ENCODE peak calls at places on chromosomes 5 and 9, in four cellular contexts. One of them, this sample, is unnamed.
A peak's percentile ranks its signal among the peaks of the same experiment; 100 is the strongest.

GRCh38 chr5:103910002-103910401 is 347.4 kb upstream of the NUDT12 start:
- DNase-seq in HepG2: no peak
- DNase-seq in K562: no peak
- DNase-seq in SK-N-SH: no peak
- DNase-seq in this sample: no peak

GRCh38 chr9:89477395-89477794 is 20.5 kb downstream of the SEMA4D start:
- DNase-seq in HepG2: no peak
- DNase-seq in K562: no peak
- DNase-seq in SK-N-SH: no peak
- DNase-seq in this sample: no peak

GRCh38 chr5:71988808-71989207 is 118.5 kb upstream of the MAP1B start:
- DNase-seq in HepG2: peak; percentile 18
- DNase-seq in K562: no peak
- DNase-seq in SK-N-SH: no peak
- DNase-seq in this sample: no peak

GRCh38 chr9:104256031-104256709 is 162.1 kb downstream of the SMC2 start:
- DNase-seq in HepG2: no peak
- DNase-seq in K562: no peak
- DNase-seq in SK-N-SH: no peak
- DNase-seq in this sample: no peak

GRCh38 chr9:120110520-120110919 is 469.4 kb downstream of the CDK5RAP2 start:
- DNase-seq in HepG2: no peak
- DNase-seq in K562: no peak
- DNase-seq in SK-N-SH: no peak
- DNase-seq in this sample: no peak

GRCh38 chr5:15420201-15420600 is 79.8 kb upstream of the FBXL7 start:
- DNase-seq in HepG2: no peak
- DNase-seq in K562: no peak
- DNase-seq in SK-N-SH: no peak
- DNase-seq in this sample: no peak

GRCh38 chr9:110106698-110107097 is 101.3 kb downstream of the C9orf152 start:
- DNase-seq in HepG2: no peak
- DNase-seq in K562: no peak
- DNase-seq in SK-N-SH: peak; percentile 61
- DNase-seq in this sample: no peak

GRCh38 chr5:109907189-109907588 is 217.5 kb downstream of the MAN2A1 start:
- DNase-seq in HepG2: peak; percentile 67
- DNase-seq in K562: no peak
- DNase-seq in SK-N-SH: no peak
- DNase-seq in this sample: no peak

DNA sequence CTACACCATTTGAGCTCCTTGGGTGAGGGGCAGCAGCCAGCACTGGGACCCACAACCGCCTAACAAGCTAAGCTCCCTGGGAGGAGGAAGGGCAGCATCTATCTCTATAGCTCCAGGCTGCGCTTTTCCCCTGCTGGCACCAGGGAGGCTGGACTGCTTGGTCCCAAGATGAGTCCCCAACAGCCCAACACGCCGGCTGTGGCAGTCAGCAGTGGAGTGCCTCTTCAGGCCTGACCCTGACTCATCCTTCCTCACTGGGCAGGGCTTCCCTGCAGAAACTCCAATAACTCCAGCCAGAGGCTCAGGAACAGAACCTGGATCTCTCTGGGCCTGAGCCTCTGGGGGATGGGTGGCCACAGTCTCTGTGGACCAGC is 113.7 kb upstream of the ADAMTS16 start:
- DNase-seq in HepG2: no peak
- DNase-seq in K562: no peak
- DNase-seq in SK-N-SH: no peak
- DNase-seq in this sample: no peak
- H2AFZ ChIP-seq in HepG2: peak overlapping the region; percentile 90
- H2AFZ ChIP-seq in K562: peak overlapping the region; percentile 80
- H2AFZ ChIP-seq in SK-N-SH: peak overlapping the region; percentile 97
- H2AFZ ChIP-seq in this sample: no peak overlapping the region

GRCh38 chr9:126519660-126520425 is 93.9 kb upstream of the LMX1B start:
- DNase-seq in HepG2: no peak
- DNase-seq in K562: no peak
- DNase-seq in SK-N-SH: no peak
- DNase-seq in this sample: no peak
- TF ChIP-seq GABPA in HepG2: no peak
- TF ChIP-seq GABPA in K562: no peak
- TF ChIP-seq GABPA in SK-N-SH: no peak
- TF ChIP-seq GABPA in this sample: no peak

DNA sequence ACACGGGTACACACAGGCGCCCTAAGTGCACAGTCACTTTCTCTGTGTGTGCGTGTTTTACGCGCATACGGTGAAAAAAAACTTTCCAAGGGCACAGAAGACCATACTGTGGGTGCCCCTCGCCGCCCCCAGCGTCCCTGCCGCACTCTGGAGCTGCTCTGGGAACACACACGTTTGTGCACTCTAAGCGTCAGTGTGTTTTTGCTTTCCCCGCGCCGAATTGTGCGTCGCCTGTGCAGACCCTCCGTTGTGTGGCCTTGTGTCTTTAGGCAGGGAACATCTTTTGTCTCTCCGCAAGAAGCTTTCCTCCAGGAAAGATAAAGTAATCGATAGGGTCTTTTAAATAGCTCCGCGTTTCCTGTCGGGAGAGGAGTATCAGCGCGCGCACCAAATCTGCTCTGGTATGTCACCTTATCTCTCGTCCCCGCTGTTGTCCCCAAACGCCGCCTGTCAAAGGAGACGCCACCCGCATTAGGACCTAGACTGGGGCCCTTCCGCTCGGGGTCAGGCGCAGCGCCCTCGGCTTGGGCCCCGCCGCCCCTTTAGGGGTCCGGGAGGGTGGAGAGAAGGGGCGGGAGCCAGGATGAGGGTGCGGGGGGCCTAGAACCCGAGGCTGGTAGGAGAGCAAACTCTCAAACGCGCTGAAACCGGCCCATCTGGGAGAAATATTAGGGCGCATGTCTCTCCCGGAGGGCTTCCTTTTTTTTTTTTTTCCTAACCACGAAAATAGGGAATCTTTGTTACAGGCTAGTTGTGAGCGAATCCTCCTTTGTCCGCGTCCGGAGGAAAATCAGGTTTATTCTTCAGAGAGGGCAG is 10.5 kb upstream of the NKX2-5 start:
- DNase-seq in HepG2: no peak
- DNase-seq in K562: no peak
- DNase-seq in SK-N-SH: no peak
- DNase-seq in this sample: no peak
- H3K4me1 ChIP-seq in HepG2: no peaks in the 10 kb centered on the region
- H3K4me1 ChIP-seq in K562: peaks cover 18% of the 10 kb centered on the region
- H3K4me1 ChIP-seq in SK-N-SH: no peaks in the 10 kb centered on the region
- H3K4me1 ChIP-seq in this sample: no peaks in the 10 kb centered on the region

GRCh38 chr5:142545653-142546322 is 140.1 kb downstream of the FGF1 start:
- DNase-seq in HepG2: no peak
- DNase-seq in K562: no peak
- DNase-seq in SK-N-SH: no peak
- DNase-seq in this sample: no peak

GRCh38 chr5:142543951-142544753 is 141.7 kb downstream of the FGF1 start:
- DNase-seq in HepG2: no peak
- DNase-seq in K562: no peak
- DNase-seq in SK-N-SH: no peak
- DNase-seq in this sample: no peak

GRCh38 chr5:142540774-142541466 is 145.0 kb downstream of the FGF1 start:
- DNase-seq in HepG2: no peak
- DNase-seq in K562: no peak
- DNase-seq in SK-N-SH: no peak
- DNase-seq in this sample: no peak

GRCh38 chr5:142544946-142545652 is 140.8 kb downstream of the FGF1 start:
- DNase-seq in HepG2: no peak
- DNase-seq in K562: no peak
- DNase-seq in SK-N-SH: no peak
- DNase-seq in this sample: no peak

GRCh38 chr5:142542906-142543305 is 143.0 kb downstream of the FGF1 start:
- DNase-seq in HepG2: no peak
- DNase-seq in K562: no peak
- DNase-seq in SK-N-SH: no peak
- DNase-seq in this sample: no peak
- H2AFZ ChIP-seq in HepG2: no peak overlapping the region
- H2AFZ ChIP-seq in K562: no peak overlapping the region
- H2AFZ ChIP-seq in SK-N-SH: no peak overlapping the region
- H2AFZ ChIP-seq in this sample: no peak overlapping the region